ENCODE peak calls at places on chromosomes 13 and 19, in five cellular contexts. K, W, U, G and E are unnamed samples.

GRCh38 chr13:110316196-110316595 is 9.1 kb downstream of the COL4A2 start:
- DNase-seq in K (no peak), W (no peak), U (no peak), G (peak), E (no peak)

GRCh38 chr19:38550376-38550775 is 67.4 kb downstream of the MAP4K1 start:
- DNase-seq in K (no peak), W (no peak), U (no peak), G (no peak), E (no peak)

GRCh38 chr13:114234645-114235421 is at the start of gene CDC16:
- DNase-seq in K (peak), W (peak), U (peak), G (peak), E (peak)

GRCh38 chr19:5046339-5047039 is 77.6 kb downstream of the KDM4B start:
- DNase-seq in K (no peak), W (peak), U (no peak), G (no peak), E (peak)

GRCh38 chr13:80361883-80362327 is 21.0 kb upstream of the SPRY2 start:
- DNase-seq in K (no peak), W (no peak), U (no peak), G (peak), E (no peak)

GRCh38 chr19:5624154-5624663 is 1.3 kb downstream of the SAFB start:
- DNase-seq in K (peak), W (peak), U (peak), G (no peak), E (peak)

GRCh38 chr19:49514151-49514550 is 1.7 kb downstream of the FCGRT start:
- DNase-seq in K (no peak), W (no peak), U (no peak), G (no peak), E (no peak)

GRCh38 chr19:55253842-55254624 is 4.8 kb downstream of the PPP6R1 start:
- DNase-seq in K (peak), W (no peak), U (no peak), G (no peak), E (no peak)

GRCh38 chr19:11204943-11205349 is 7.6 kb upstream of the KANK2 start:
- DNase-seq in K (no peak), W (peak), U (no peak), G (no peak), E (no peak)

GRCh38 chr13:59360108-59360507 is 803.6 kb downstream of the DIAPH3 start:
- DNase-seq in K (peak), W (no peak), U (no peak), G (no peak), E (no peak)

GRCh38 chr13:67101730-67102467 is 128.2 kb downstream of the PCDH9 start:
- DNase-seq in K (no peak), W (no peak), U (no peak), G (no peak), E (no peak)

GRCh38 chr13:59119475-59119874 is 1044.3 kb downstream of the DIAPH3 start:
- DNase-seq in K (no peak), W (no peak), U (no peak), G (no peak), E (no peak)

GRCh38 chr13:51729853-51730553 is 74.0 kb downstream of the DHRS12 start:
- DNase-seq in K (peak), W (peak), U (no peak), G (no peak), E (no peak)

GRCh38 chr19:48760514-48761221 is 5.3 kb downstream of the FGF21 start:
- DNase-seq in K (peak), W (no peak), U (no peak), G (no peak), E (no peak)

GRCh38 chr13:86569119-86569518 is 769.9 kb upstream of the SLITRK6 start:
- DNase-seq in K (no peak), W (no peak), U (no peak), G (no peak), E (no peak)

GRCh38 chr19:11453468-11454341 is 18.3 kb downstream of the PRKCSH start:
- DNase-seq in K (peak), W (no peak), U (no peak), G (no peak), E (peak)

GRCh38 chr13:109862627-109863026 is 76.2 kb upstream of the IRS2 start:
- DNase-seq in K (no peak), W (peak), U (no peak), G (no peak), E (no peak)

GRCh38 chr19:22144394-22144793 is 52.4 kb downstream of the ZNF676 start:
- DNase-seq in K (no peak), W (peak), U (peak), G (no peak), E (no peak)

GRCh38 chr19:49847731-49848696 is 2.9 kb upstream of the PTOV1 start:
- DNase-seq in K (peak), W (peak), U (no peak), G (no peak), E (no peak)

GRCh38 chr13:76455960-76456359 is 430.2 kb downstream of the KCTD12 start:
- DNase-seq in K (no peak), W (peak), U (no peak), G (no peak), E (no peak)

GRCh38 chr19:43468354-43469159 is 3.1 kb upstream of the LYPD3 start:
- DNase-seq in K (no peak), W (no peak), U (no peak), G (no peak), E (no peak)

GRCh38 chr13:110485604-110486003 is 75.9 kb downstream of the RAB20 start:
- DNase-seq in K (no peak), W (no peak), U (no peak), G (peak), E (no peak)

GRCh38 chr19:12790628-12791344 is 500 bp upstream of the JUNB start:
- DNase-seq in K (peak), W (peak), U (no peak), G (no peak), E (no peak)

GRCh38 chr13:76791290-76791664 is 94.9 kb downstream of the KCTD12 start:
- DNase-seq in K (no peak), W (peak), U (no peak), G (no peak), E (no peak)

GRCh38 chr13:73934215-73934623 is 200.0 kb downstream of the KLF12 start:
- DNase-seq in K (no peak), W (no peak), U (no peak), G (no peak), E (no peak)

GRCh38 chr19:3224346-3225325 is at the start of gene CELF5:
- DNase-seq in K (peak), W (peak), U (peak), G (peak), E (peak)

GRCh38 chr13:51009597-51009996 is 100.0 kb downstream of the RNASEH2B start:
- DNase-seq in K (no peak), W (no peak), U (no peak), G (no peak), E (no peak)

GRCh38 chr19:11204076-11204602 is 6.8 kb upstream of the KANK2 start:
- DNase-seq in K (no peak), W (no peak), U (no peak), G (no peak), E (no peak)

GRCh38 chr13:96673825-96674224 is 320.5 kb downstream of the OXGR1 start:
- DNase-seq in K (no peak), W (no peak), U (no peak), G (no peak), E (no peak)

GRCh38 chr19:2327773-2328400 is 499 bp downstream of the LSM7 start:
- DNase-seq in K (peak), W (peak), U (no peak), G (peak), E (peak)

GRCh38 chr13:30859326-30859725 is 46.7 kb upstream of the MEDAG start:
- DNase-seq in K (no peak), W (peak), U (no peak), G (no peak), E (no peak)

GRCh38 chr13:80924596-80924995 is 583.7 kb upstream of the SPRY2 start:
- DNase-seq in K (no peak), W (peak), U (peak), G (no peak), E (no peak)

GRCh38 chr19:39162441-39163043 is 34.2 kb upstream of the NCCRP1 start:
- DNase-seq in K (no peak), W (no peak), U (no peak), G (no peak), E (no peak)

GRCh38 chr13:73984949-73985691 is 149.1 kb downstream of the KLF12 start:
- DNase-seq in K (peak), W (no peak), U (no peak), G (no peak), E (no peak)

GRCh38 chr19:54262066-54262465 is 5.0 kb upstream of the LILRB5 start:
- DNase-seq in K (no peak), W (no peak), U (no peak), G (no peak), E (no peak)

GRCh38 chr19:12133069-12133468 is 7.1 kb downstream of the ZNF20 start:
- DNase-seq in K (no peak), W (no peak), U (no peak), G (no peak), E (no peak)

GRCh38 chr13:76879211-76879875 is 6.9 kb downstream of the KCTD12 start:
- DNase-seq in K (peak), W (peak), U (no peak), G (no peak), E (no peak)

GRCh38 chr19:16970821-16971220 is 55.8 kb downstream of the CPAMD8 start:
- DNase-seq in K (no peak), W (no peak), U (no peak), G (no peak), E (no peak)

GRCh38 chr19:16977306-16977705 is 49.3 kb downstream of the CPAMD8 start:
- DNase-seq in K (no peak), W (no peak), U (no peak), G (no peak), E (no peak)

GRCh38 chr19:16978156-16978555 is 48.5 kb downstream of the CPAMD8 start:
- DNase-seq in K (no peak), W (no peak), U (no peak), G (no peak), E (no peak)

GRCh38 chr19:16978839-16979802 is 47.5 kb downstream of the CPAMD8 start:
- DNase-seq in K (no peak), W (no peak), U (no peak), G (no peak), E (no peak)

GRCh38 chr19:16976471-16976870 is 50.1 kb downstream of the CPAMD8 start:
- DNase-seq in K (no peak), W (no peak), U (no peak), G (no peak), E (no peak)
- TF ChIP-seq CTCF in K (no peak), W (no peak), U (no peak), G (no peak), E (no peak)

GRCh38 chr13:105948143-105948542 is 587.3 kb downstream of the EFNB2 start:
- DNase-seq in K (no peak), W (no peak), U (no peak), G (peak), E (no peak)
- TF ChIP-seq CTCF in K (no peak), W (no peak), U (no peak), G (no peak), E (no peak)

GRCh38 chr13:62357887-62358645 is 942.4 kb upstream of the PCDH20 start:
- DNase-seq in K (no peak), W (peak), U (peak), G (peak), E (peak)
- TF ChIP-seq CTCF in K (no peak), W (peak), U (peak), G (peak), E (peak)

DNA sequence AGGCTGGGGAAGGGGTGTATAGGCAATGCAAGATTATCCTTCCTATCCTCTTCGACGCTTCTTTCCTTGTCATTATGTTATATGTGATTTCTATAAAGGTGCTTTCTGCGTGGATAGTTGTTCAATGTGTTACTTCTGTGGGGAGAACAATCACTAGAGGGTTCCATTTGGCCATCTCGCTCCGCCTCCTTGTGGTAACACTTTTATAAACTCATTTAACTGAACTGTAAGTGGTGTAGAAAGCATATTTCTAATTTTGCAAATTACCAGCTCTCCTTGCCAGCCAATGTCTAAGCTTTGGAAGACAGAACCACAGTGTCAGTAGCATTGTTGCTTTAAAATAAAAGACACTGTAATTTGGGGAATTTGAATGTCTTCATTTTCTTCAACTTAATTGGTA is 1093.7 kb upstream of the MIR17HG start:
- DNase-seq in K (no peak), W (no peak), U (no peak), G (no peak), E (no peak)
- TF ChIP-seq CTCF in K (no peak), W (no peak), U (peak), G (peak), E (no peak)

GRCh38 chr13:44651209-44651608 is 75.1 kb upstream of the TSC22D1 start:
- DNase-seq in K (no peak), W (no peak), U (no peak), G (no peak), E (no peak)
- TF ChIP-seq CTCF in K (no peak), W (no peak), U (no peak), G (peak), E (no peak)

GRCh38 chr19:21138130-21138529 is 3.7 kb upstream of the ZNF431 start:
- DNase-seq in K (no peak), W (no peak), U (no peak), G (no peak), E (no peak)

GRCh38 chr19:21133633-21134032 is 8.2 kb upstream of the ZNF431 start:
- DNase-seq in K (no peak), W (no peak), U (no peak), G (no peak), E (no peak)

GRCh38 chr19:21130097-21130775 is 11.6 kb upstream of the ZNF431 start:
- DNase-seq in K (no peak), W (no peak), U (no peak), G (no peak), E (no peak)

GRCh38 chr19:21134934-21135366 is 6.9 kb upstream of the ZNF431 start:
- DNase-seq in K (no peak), W (no peak), U (no peak), G (no peak), E (no peak)

DNA sequence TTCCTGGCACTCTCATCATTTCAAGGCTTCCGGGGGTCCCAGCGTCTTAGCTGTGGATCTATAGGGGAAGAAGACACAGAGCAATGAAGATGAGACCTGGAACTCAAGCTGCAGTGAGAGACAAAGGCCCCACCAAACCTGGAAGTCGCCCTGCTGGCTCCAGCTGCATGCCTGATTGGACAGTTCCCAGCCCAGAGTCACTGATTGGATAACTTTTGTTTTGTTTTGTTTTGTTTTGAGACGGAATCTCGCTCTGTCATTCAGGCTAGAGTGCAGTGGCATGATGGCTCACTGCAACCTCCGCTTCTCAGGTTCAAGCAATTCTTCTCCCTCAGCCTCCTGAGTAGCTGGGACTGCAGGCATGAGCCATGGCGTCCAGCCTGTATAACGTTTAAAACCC is 6.4 kb upstream of the ZNF431 start:
- DNase-seq in K (no peak), W (no peak), U (no peak), G (no peak), E (no peak)
- TF ChIP-seq CTCF in K (no peak), W (no peak), U (no peak), G (no peak), E (no peak)

GRCh38 chr13:40666905-40667621 is 622 bp upstream of the FOXO1 start:
- DNase-seq in K (peak), W (peak), U (peak), G (no peak), E (peak)

GRCh38 chr13:40666058-40666904 is at the start of gene FOXO1:
- DNase-seq in K (peak), W (peak), U (peak), G (peak), E (peak)

GRCh38 chr13:40665754-40666057 is 735 bp downstream of the FOXO1 start:
- DNase-seq in K (peak), W (no peak), U (peak), G (no peak), E (peak)

GRCh38 chr13:40664100-40665060 is 2.1 kb downstream of the FOXO1 start:
- DNase-seq in K (peak), W (peak), U (peak), G (peak), E (peak)

DNA sequence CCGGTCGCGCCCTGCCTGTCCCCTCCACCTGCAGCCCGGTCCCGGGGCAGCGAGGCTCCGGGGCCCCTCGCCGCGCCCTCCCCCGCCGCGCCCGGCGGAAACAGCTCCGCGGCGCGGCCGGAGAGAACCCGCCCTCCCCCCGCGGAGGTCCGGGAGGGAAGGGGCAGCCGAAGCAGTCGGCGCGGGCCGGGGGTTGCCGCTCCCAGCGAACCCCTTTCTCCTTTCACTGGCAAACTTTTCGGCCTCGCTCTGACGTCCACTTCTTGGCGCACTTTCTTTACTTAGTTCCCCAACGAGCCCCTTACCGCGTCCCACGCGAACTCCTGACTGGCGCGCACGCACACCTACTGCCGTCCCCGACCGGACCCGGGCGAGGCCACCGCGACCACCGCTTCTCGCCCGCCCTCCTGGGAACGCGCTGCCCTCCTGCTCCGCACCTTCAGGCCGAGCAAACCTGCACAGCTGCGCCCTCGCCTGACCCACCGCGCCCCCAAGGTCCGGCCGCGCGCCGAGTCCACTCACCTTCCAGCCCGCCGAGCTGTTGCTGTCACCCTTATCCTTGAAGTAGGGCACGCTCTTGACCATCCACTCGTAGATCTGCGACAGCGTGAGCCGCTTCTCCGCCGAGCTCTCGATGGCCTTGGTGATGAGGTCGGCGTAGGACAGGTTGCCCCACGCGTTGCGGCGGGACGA is 1.2 kb downstream of the FOXO1 start:
- DNase-seq in K (peak), W (peak), U (peak), G (no peak), E (peak)
- TF ChIP-seq CTCF in K (no peak), W (no peak), U (no peak), G (no peak), E (no peak)

DNA sequence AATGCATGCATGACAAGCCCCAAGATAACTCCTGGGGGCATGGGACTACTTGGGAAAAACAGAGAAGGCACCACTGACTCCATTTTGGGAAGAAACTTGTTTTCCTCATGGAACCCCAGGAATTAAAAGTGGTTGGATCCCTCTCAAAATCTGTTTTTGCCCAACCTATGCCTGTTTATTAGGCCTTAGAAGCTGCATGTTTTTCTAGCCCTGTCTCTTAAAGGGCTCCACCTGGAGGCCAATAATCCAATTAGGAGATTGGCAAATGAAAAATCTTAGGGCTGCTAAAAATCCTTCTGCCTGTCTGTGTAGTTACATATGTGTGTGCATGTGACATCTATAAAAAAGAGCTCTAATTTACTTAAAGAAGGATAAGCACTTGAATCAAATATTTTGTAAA is 26.9 kb downstream of the MED4 start:
- DNase-seq in K (no peak), W (no peak), U (no peak), G (no peak), E (no peak)
- TF ChIP-seq CTCF in K (no peak), W (no peak), U (no peak), G (peak), E (no peak)

GRCh38 chr19:7751157-7751783 is 3.9 kb upstream of the CD209 start:
- DNase-seq in K (peak), W (no peak), U (no peak), G (no peak), E (no peak)

GRCh38 chr19:7748171-7748570 is 837 bp upstream of the CD209 start:
- DNase-seq in K (no peak), W (no peak), U (no peak), G (no peak), E (no peak)

GRCh38 chr19:7746903-7747884 is at the start of gene CD209:
- DNase-seq in K (no peak), W (no peak), U (no peak), G (no peak), E (no peak)

GRCh38 chr19:7744871-7745270 is 2.5 kb downstream of the CD209 start:
- DNase-seq in K (no peak), W (no peak), U (no peak), G (no peak), E (no peak)

GRCh38 chr19:7748756-7749155 is 1.4 kb upstream of the CD209 start:
- DNase-seq in K (peak), W (peak), U (no peak), G (peak), E (no peak)
- TF ChIP-seq CTCF in K (no peak), W (peak), U (no peak), G (peak), E (no peak)

GRCh38 chr19:41352609-41353465 is 885 bp downstream of the TGFB1 start:
- DNase-seq in K (peak), W (peak), U (peak), G (peak), E (peak)
- TF ChIP-seq CTCF in K (peak), W (peak), U (peak), G (peak), E (peak)